ENCODE peak calls at places on chromosomes 11 and 22, in seven cellular contexts. One of them, this sample, is unnamed.

GRCh38 chr11:36216061-36216615 is 73.1 kb downstream of the COMMD9 start:
- DNase-seq in kidney epithelial cell: no peak
- DNase-seq in nephron progenitor cell: no peak
- DNase-seq in transverse colon: no peak
- DNase-seq in lung: no peak
- DNase-seq in GM13977: no peak
- DNase-seq in GM20000: no peak
- DNase-seq in this sample: no peak

GRCh38 chr11:71086687-71087258 is 165.6 kb downstream of the SHANK2 start:
- DNase-seq in transverse colon: no peak
- DNase-seq in kidney epithelial cell: no peak
- DNase-seq in nephron progenitor cell: peak
- DNase-seq in GM20000: no peak
- DNase-seq in GM13977: no peak
- DNase-seq in lung: no peak
- DNase-seq in this sample: peak

GRCh38 chr11:32510039-32510438 is 73.6 kb upstream of the EIF3M start:
- DNase-seq in transverse colon: no peak
- DNase-seq in GM20000: no peak
- DNase-seq in kidney epithelial cell: no peak
- DNase-seq in lung: no peak
- DNase-seq in GM13977: no peak
- DNase-seq in nephron progenitor cell: no peak
- DNase-seq in this sample: no peak

GRCh38 chr22:21443735-21444421 is 23.3 kb upstream of the TMEM191C start:
- DNase-seq in GM20000: no peak
- DNase-seq in lung: no peak
- DNase-seq in transverse colon: no peak
- DNase-seq in GM13977: no peak
- DNase-seq in nephron progenitor cell: no peak
- DNase-seq in kidney epithelial cell: no peak
- DNase-seq in this sample: no peak

GRCh38 chr22:37544955-37545702 is 15.2 kb upstream of the CDC42EP1 start:
- DNase-seq in kidney epithelial cell: no peak
- DNase-seq in transverse colon: peak
- DNase-seq in GM13977: peak
- DNase-seq in lung: peak
- DNase-seq in GM20000: peak
- DNase-seq in nephron progenitor cell: peak
- DNase-seq in this sample: peak

GRCh38 chr11:123054301-123055065 is 7.5 kb downstream of the HSPA8 start:
- DNase-seq in lung: no peak
- DNase-seq in GM20000: peak
- DNase-seq in kidney epithelial cell: no peak
- DNase-seq in nephron progenitor cell: peak
- DNase-seq in transverse colon: no peak
- DNase-seq in GM13977: peak
- DNase-seq in this sample: peak

GRCh38 chr22:25829237-25829636 is 87.2 kb downstream of the MYO18B start:
- DNase-seq in GM20000: no peak
- DNase-seq in lung: no peak
- DNase-seq in transverse colon: no peak
- DNase-seq in nephron progenitor cell: no peak
- DNase-seq in GM13977: no peak
- DNase-seq in kidney epithelial cell: no peak
- DNase-seq in this sample: no peak

GRCh38 chr22:46911341-46911740 is 148.9 kb downstream of the TBC1D22A start:
- DNase-seq in nephron progenitor cell: peak
- DNase-seq in transverse colon: no peak
- DNase-seq in kidney epithelial cell: no peak
- DNase-seq in lung: no peak
- DNase-seq in GM13977: no peak
- DNase-seq in GM20000: no peak
- DNase-seq in this sample: no peak

GRCh38 chr11:134360050-134360835 is 28.5 kb downstream of the GLB1L2 start:
- DNase-seq in GM20000: peak
- DNase-seq in nephron progenitor cell: peak
- DNase-seq in lung: peak
- DNase-seq in kidney epithelial cell: peak
- DNase-seq in GM13977: peak
- DNase-seq in transverse colon: peak
- DNase-seq in this sample: peak

GRCh38 chr11:119615003-119615878 is 113.8 kb downstream of the NECTIN1 start:
- DNase-seq in transverse colon: no peak
- DNase-seq in nephron progenitor cell: no peak
- DNase-seq in GM13977: no peak
- DNase-seq in lung: no peak
- DNase-seq in GM20000: peak
- DNase-seq in kidney epithelial cell: peak
- DNase-seq in this sample: peak

GRCh38 chr11:114135737-114136151 is 76.2 kb downstream of the ZBTB16 start:
- DNase-seq in lung: no peak
- DNase-seq in GM20000: no peak
- DNase-seq in transverse colon: no peak
- DNase-seq in GM13977: no peak
- DNase-seq in kidney epithelial cell: no peak
- DNase-seq in nephron progenitor cell: no peak
- DNase-seq in this sample: no peak

GRCh38 chr11:71285111-71285510 is 32.7 kb upstream of the SHANK2 start:
- DNase-seq in transverse colon: no peak
- DNase-seq in GM20000: no peak
- DNase-seq in GM13977: no peak
- DNase-seq in nephron progenitor cell: no peak
- DNase-seq in lung: no peak
- DNase-seq in kidney epithelial cell: no peak
- DNase-seq in this sample: no peak

GRCh38 chr22:36979016-36979415 is 40.2 kb downstream of the TST start:
- DNase-seq in kidney epithelial cell: no peak
- DNase-seq in nephron progenitor cell: no peak
- DNase-seq in GM20000: no peak
- DNase-seq in transverse colon: no peak
- DNase-seq in lung: no peak
- DNase-seq in GM13977: no peak
- DNase-seq in this sample: no peak

GRCh38 chr22:20031732-20032406 is 11.0 kb downstream of the TANGO2 start:
- DNase-seq in lung: no peak
- DNase-seq in GM13977: no peak
- DNase-seq in GM20000: no peak
- DNase-seq in transverse colon: peak
- DNase-seq in kidney epithelial cell: no peak
- DNase-seq in nephron progenitor cell: no peak
- DNase-seq in this sample: peak

GRCh38 chr11:86641537-86642270 is 30.7 kb downstream of the ME3 start:
- DNase-seq in lung: no peak
- DNase-seq in kidney epithelial cell: no peak
- DNase-seq in transverse colon: no peak
- DNase-seq in GM13977: no peak
- DNase-seq in nephron progenitor cell: no peak
- DNase-seq in GM20000: no peak
- DNase-seq in this sample: no peak
- TF ChIP-seq CTCF in lung: no peak
- TF ChIP-seq CTCF in kidney epithelial cell: no peak
- TF ChIP-seq CTCF in transverse colon: no peak
- TF ChIP-seq CTCF in GM13977: no peak
- TF ChIP-seq CTCF in nephron progenitor cell: no peak
- TF ChIP-seq CTCF in GM20000: no peak
- TF ChIP-seq CTCF in this sample: no peak

DNA sequence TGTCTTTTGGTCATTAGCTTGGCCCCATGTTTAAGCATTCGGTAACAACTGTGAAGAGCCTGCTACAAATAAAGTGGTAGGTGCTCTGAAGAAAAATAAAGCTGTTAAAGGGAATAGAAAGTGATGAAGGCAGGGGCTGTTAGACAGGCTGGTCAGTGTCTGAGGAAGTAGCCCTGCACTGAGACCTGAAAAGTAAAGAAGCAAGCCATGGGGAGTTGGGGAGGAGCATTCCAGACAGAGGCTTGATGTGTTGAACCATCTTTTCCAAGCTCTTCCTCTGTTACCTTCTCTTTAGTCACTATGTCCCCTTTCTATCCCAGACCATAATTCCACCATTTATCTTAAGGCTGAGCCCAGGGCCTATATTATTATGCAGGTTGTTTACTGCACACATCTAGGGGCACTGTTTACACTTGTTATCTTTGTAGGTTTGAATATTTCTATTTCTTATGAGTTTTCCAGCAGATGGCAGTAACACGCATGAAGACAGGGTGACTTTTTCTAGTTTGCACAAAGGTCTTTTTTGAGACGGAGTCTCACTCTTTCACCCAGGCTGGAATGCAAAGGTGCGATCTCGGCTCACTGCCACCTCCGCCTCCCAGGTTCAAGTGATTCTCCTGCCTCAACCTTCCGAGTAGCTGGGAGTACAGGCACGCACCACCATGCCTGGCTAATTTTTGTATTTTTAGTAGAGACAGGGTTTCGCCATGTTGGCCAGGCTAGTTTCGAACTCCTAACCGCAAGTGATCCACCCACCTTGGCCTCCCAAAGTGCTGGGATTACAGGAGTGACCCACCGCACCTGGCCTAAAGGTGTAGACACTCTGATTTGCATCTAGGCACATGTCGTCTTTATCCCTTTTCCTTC is 23.0 kb downstream of the ZFTA start:
- DNase-seq in nephron progenitor cell: no peak
- DNase-seq in lung: no peak
- DNase-seq in kidney epithelial cell: no peak
- DNase-seq in transverse colon: no peak
- DNase-seq in GM13977: no peak
- DNase-seq in GM20000: no peak
- DNase-seq in this sample: no peak
- TF ChIP-seq CTCF in nephron progenitor cell: no peak
- TF ChIP-seq CTCF in lung: no peak
- TF ChIP-seq CTCF in kidney epithelial cell: no peak
- TF ChIP-seq CTCF in transverse colon: no peak
- TF ChIP-seq CTCF in GM13977: no peak
- TF ChIP-seq CTCF in GM20000: no peak
- TF ChIP-seq CTCF in this sample: no peak

GRCh38 chr22:41674941-41675340 is 13.7 kb downstream of the SNU13 start:
- DNase-seq in lung: no peak
- DNase-seq in GM13977: no peak
- DNase-seq in transverse colon: no peak
- DNase-seq in nephron progenitor cell: no peak
- DNase-seq in kidney epithelial cell: no peak
- DNase-seq in GM20000: no peak
- DNase-seq in this sample: no peak

GRCh38 chr22:41668971-41669911 is 19.4 kb downstream of the SNU13 start:
- DNase-seq in transverse colon: no peak
- DNase-seq in GM20000: no peak
- DNase-seq in nephron progenitor cell: no peak
- DNase-seq in kidney epithelial cell: peak
- DNase-seq in lung: no peak
- DNase-seq in GM13977: no peak
- DNase-seq in this sample: no peak

GRCh38 chr22:41676134-41676533 is 12.5 kb downstream of the SNU13 start:
- DNase-seq in GM13977: no peak
- DNase-seq in lung: no peak
- DNase-seq in GM20000: no peak
- DNase-seq in transverse colon: no peak
- DNase-seq in nephron progenitor cell: no peak
- DNase-seq in kidney epithelial cell: no peak
- DNase-seq in this sample: no peak

DNA sequence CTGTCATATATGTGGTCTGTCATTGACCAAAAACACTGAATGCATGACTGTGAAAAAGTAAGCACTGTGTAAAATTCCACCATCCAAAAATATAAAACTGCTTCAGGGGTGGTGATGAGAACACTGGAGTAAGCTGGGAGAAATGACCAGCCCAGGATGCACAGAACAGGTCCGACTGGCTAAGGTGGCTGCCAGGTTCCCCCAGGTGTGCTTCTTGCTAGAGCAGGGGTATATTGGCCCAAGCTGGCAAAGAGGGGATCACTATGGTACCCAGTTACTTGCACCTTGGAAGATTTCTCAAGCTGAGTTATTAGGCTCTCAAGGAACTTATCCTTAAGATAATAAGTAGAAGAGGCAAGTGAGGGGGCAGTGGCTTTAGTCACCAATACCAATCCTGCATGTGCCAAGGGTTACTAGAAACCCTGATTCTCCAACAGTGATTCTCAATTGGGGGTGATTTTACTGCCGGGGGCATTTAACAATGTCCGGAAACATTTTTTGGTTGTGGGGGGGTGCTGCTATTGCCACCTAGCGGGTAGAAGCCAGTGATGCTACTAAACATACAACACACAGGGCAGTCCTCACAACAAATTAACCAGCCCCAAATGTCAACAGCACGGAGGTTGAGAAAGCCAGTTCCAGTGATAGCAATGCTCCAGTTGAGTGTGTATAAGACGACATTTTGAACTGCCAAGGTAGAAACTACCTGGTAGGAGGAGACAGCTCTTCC is 15.7 kb downstream of the SNU13 start:
- DNase-seq in kidney epithelial cell: no peak
- DNase-seq in lung: no peak
- DNase-seq in transverse colon: no peak
- DNase-seq in GM20000: no peak
- DNase-seq in nephron progenitor cell: no peak
- DNase-seq in GM13977: no peak
- DNase-seq in this sample: peak
- TF ChIP-seq CTCF in kidney epithelial cell: peak
- TF ChIP-seq CTCF in lung: no peak
- TF ChIP-seq CTCF in transverse colon: no peak
- TF ChIP-seq CTCF in GM20000: no peak
- TF ChIP-seq CTCF in nephron progenitor cell: no peak
- TF ChIP-seq CTCF in GM13977: peak
- TF ChIP-seq CTCF in this sample: peak

GRCh38 chr11:27973851-27974536 is 134.0 kb downstream of the KIF18A start:
- DNase-seq in nephron progenitor cell: no peak
- DNase-seq in GM20000: no peak
- DNase-seq in lung: no peak
- DNase-seq in GM13977: no peak
- DNase-seq in transverse colon: no peak
- DNase-seq in kidney epithelial cell: no peak
- DNase-seq in this sample: no peak

GRCh38 chr11:27968461-27968860 is 139.5 kb downstream of the KIF18A start:
- DNase-seq in GM13977: no peak
- DNase-seq in lung: no peak
- DNase-seq in transverse colon: no peak
- DNase-seq in kidney epithelial cell: no peak
- DNase-seq in nephron progenitor cell: no peak
- DNase-seq in GM20000: no peak
- DNase-seq in this sample: no peak

GRCh38 chr11:27976262-27976661 is 131.7 kb downstream of the KIF18A start:
- DNase-seq in GM20000: no peak
- DNase-seq in lung: no peak
- DNase-seq in kidney epithelial cell: no peak
- DNase-seq in GM13977: no peak
- DNase-seq in nephron progenitor cell: no peak
- DNase-seq in transverse colon: no peak
- DNase-seq in this sample: no peak

GRCh38 chr11:27972432-27973170 is 135.4 kb downstream of the KIF18A start:
- DNase-seq in lung: no peak
- DNase-seq in kidney epithelial cell: peak
- DNase-seq in nephron progenitor cell: no peak
- DNase-seq in GM20000: no peak
- DNase-seq in transverse colon: no peak
- DNase-seq in GM13977: no peak
- DNase-seq in this sample: peak

DNA sequence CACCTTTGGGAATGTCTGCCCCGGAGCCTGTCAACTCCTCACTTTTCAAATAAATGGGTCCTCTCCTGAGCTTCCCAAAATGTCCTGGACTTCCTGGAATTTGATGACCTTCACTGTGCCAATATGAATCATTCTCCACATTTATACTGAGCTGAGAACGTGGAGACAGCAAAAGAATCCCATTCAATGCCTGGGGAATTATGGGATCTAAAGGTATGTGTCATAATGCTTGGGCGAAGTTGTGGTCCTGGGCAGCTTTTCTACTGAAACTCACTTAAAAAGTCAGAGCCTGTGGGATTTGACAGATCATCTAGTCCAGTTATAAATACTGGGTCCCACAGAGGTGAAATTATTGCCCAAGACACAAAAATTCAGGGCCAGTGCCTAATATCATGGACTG is 136.7 kb downstream of the KIF18A start:
- DNase-seq in transverse colon: no peak
- DNase-seq in GM20000: no peak
- DNase-seq in nephron progenitor cell: no peak
- DNase-seq in kidney epithelial cell: no peak
- DNase-seq in lung: no peak
- DNase-seq in GM13977: no peak
- DNase-seq in this sample: no peak
- TF ChIP-seq CTCF in transverse colon: no peak
- TF ChIP-seq CTCF in GM20000: no peak
- TF ChIP-seq CTCF in nephron progenitor cell: no peak
- TF ChIP-seq CTCF in kidney epithelial cell: no peak
- TF ChIP-seq CTCF in lung: no peak
- TF ChIP-seq CTCF in GM13977: no peak
- TF ChIP-seq CTCF in this sample: no peak